ENCODE peak calls at places on chromosomes 6 and 20, in four cellular contexts. Z is cardiac fibroblast; F is IMR-90; H is CD4-positive, alpha-beta T cell. Q is an unnamed sample.

GRCh38 chr6:96162711-96163120 is 146.9 kb downstream of the FUT9 start:
- DNase-seq in Z (no peak), F (no peak), H (no peak), Q (no peak)

GRCh38 chr20:61560361-61560853 is 308.3 kb downstream of the CDH4 start:
- DNase-seq in Z (peak; percentile 31), F (peak; percentile 42), H (no peak), Q (no peak)

GRCh38 chr6:5175195-5175594 is 85.6 kb downstream of the LYRM4 start:
- DNase-seq in Z (peak; percentile 32), F (no peak), H (no peak), Q (peak; percentile 57)

GRCh38 chr6:161434921-161435411 is 161.1 kb upstream of the AGPAT4 start:
- DNase-seq in Z (peak; percentile 97), F (peak; percentile 95), H (no peak), Q (no peak)

GRCh38 chr6:107668826-107669474 is 155.2 kb downstream of the SCML4 start:
- DNase-seq in Z (no peak), F (no peak), H (no peak), Q (no peak)

GRCh38 chr20:25291432-25292133 is 43.7 kb downstream of the PYGB start:
- DNase-seq in Z (no peak), F (no peak), H (no peak), Q (no peak)

GRCh38 chr20:38450412-38450975 is 15.4 kb upstream of the SNHG17 start:
- DNase-seq in Z (peak; percentile 89), F (peak; percentile 49), H (no peak), Q (no peak)

GRCh38 chr6:167665698-167666380 is 160.9 kb upstream of the AFDN start:
- DNase-seq in Z (no peak), F (no peak), H (no peak), Q (no peak)

GRCh38 chr6:55925292-55925691 is 49.9 kb upstream of the BMP5 start:
- DNase-seq in Z (peak; percentile 94), F (peak; percentile 94), H (no peak), Q (no peak)

GRCh38 chr6:14721103-14721758 is 524.6 kb upstream of the JARID2 start:
- DNase-seq in Z (peak; percentile 44), F (peak; percentile 49), H (no peak), Q (no peak)

GRCh38 chr6:27188885-27189418 is 58.5 kb upstream of the PRSS16 start:
- DNase-seq in Z (peak; percentile 88), F (peak; percentile 83), H (no peak), Q (peak; percentile 46)
- TF ChIP-seq CTCF in Z (peak; percentile 69), F (peak; percentile 78), H (peak; percentile 85), Q (peak; percentile 81)

GRCh38 chr6:89287351-89288028 is 27.6 kb downstream of the GABRR2 start:
- DNase-seq in Z (no peak), F (no peak), H (no peak), Q (no peak)

GRCh38 chr6:89290401-89291155 is 24.5 kb downstream of the GABRR2 start:
- DNase-seq in Z (no peak), F (no peak), H (no peak), Q (no peak)

GRCh38 chr6:89289710-89290109 is 25.4 kb downstream of the GABRR2 start:
- DNase-seq in Z (no peak), F (no peak), H (no peak), Q (no peak)

GRCh38 chr6:89295981-89296380 is 19.1 kb downstream of the GABRR2 start:
- DNase-seq in Z (no peak), F (no peak), H (no peak), Q (no peak)

GRCh38 chr6:89291256-89291819 is 23.8 kb downstream of the GABRR2 start:
- DNase-seq in Z (no peak), F (no peak), H (no peak), Q (no peak)
- TF ChIP-seq CTCF in Z (no peak), F (no peak), H (no peak), Q (no peak)

DNA sequence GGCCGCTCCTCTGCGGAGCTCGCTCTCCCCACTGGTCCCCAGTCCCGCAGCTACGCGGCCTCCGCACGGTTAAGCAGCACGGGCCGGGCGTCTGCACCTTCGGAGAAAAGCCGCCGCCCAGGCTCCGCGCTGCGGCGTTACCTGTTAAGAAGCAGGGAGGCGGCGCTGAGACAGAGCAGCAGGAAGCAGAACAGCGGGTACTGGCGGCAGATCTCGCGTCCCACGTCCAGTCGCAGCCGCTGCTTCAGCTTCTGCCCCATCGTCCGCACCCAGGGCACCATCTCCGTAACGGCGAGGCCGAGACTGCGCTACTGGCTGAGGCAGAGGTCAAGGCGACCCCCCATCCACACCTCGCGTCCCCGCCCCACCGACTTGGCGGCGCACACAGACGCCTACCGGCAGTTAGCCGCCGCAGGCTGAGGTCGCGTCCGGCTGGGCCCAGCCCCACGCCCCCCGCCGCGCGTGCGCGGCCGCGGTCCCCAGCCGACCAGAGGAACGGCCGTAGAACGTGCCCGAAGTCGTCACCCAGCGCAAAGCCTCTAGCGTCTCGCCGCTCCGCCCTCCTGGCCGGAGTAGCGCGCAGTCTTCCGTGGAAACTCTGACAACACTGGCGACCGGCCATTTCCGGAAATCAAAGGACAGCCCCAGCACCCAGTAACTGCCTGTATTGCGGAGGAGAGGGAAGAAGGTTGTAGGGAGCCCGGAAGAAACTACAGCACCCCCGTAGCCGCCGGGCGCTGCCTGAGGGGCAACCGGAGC is at the start of gene SNX14:
- DNase-seq in Z (peak; percentile 96), F (peak; percentile 94), H (peak; percentile 59), Q (peak; percentile 90)
- TF ChIP-seq CTCF in Z (no peak), F (peak; percentile 10), H (no peak), Q (no peak)

DNA sequence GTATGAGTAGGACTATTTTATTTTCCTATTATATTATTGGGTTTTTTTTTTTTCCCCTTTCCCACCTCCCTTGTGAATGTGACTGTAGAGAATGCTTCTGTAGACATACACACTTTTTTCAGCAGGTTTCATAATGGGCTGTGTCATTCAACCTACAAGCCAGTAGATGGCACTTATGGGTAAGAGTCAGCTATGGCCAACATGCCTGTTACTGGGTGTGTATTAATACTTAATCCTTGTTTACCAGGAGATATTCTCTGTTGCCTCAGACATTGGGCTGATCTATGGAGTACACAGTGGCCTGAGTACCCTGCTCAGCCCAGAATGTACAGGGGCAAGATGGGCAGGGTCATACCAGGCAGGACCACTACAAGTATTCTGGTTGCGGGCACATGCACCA is 382.5 kb downstream of the EPHA7 start:
- DNase-seq in Z (peak; percentile 12), F (peak; percentile 1), H (no peak), Q (no peak)
- TF ChIP-seq CTCF in Z (peak; percentile 28), F (peak; percentile 13), H (no peak), Q (peak; percentile 29)

GRCh38 chr6:118718903-118719302 is 67.5 kb upstream of the CEP85L start:
- DNase-seq in Z (no peak), F (no peak), H (no peak), Q (no peak)

GRCh38 chr6:118722820-118723526 is 71.6 kb upstream of the CEP85L start:
- DNase-seq in Z (peak; percentile 25), F (peak; percentile 26), H (no peak), Q (no peak)

GRCh38 chr6:118720125-118720473 is 68.7 kb upstream of the CEP85L start:
- DNase-seq in Z (no peak), F (no peak), H (no peak), Q (no peak)

GRCh38 chr6:118717106-118717505 is 65.7 kb upstream of the CEP85L start:
- DNase-seq in Z (no peak), F (no peak), H (no peak), Q (no peak)

DNA sequence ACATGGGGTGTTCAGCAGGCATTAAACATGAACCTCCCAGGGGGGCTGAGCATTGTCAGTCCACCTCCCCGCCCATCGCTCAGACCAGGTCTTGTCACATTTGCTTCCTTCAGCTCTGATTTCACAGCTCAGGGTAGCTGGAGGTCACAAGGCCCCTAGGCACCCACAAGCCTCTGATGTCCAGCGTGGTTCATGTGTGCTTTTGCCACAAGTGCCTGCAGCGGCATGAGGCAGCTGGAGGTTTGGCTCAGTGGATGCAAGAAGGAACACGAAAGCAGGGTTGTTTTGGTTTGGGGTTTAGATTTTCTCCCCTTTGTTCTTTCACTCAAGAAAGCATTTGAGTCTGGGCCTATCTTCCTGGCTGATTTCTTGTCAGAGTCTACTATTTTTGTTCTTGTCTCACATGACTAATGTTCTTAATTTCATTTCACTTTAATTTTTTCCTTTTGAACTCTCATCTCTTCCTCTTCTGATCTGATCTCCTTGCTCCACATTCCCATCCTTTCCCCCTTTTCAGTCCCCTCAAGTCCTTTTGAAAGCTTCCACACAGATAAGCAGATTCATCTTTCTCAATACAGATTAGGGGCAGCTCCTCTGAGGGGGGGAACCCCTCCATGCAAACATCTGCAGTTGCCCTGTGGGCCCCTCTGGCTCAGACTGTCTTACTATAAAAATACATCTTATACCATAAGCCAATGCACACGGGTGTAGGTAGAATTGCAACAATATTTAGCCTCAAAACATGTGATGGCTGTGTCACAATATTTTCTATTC is 68.1 kb upstream of the CEP85L start:
- DNase-seq in Z (no peak), F (no peak), H (no peak), Q (no peak)
- TF ChIP-seq CTCF in Z (no peak), F (no peak), H (no peak), Q (no peak)

GRCh38 chr6:30670760-30671527 is 1.9 kb downstream of the DHX16 start:
- DNase-seq in Z (no peak), F (no peak), H (no peak), Q (no peak)
- TF ChIP-seq CTCF in Z (peak; percentile 36), F (peak; percentile 17), H (no peak), Q (no peak)

GRCh38 chr6:52691718-52692117 is 20.8 kb downstream of the TMEM14A start:
- DNase-seq in Z (no peak), F (peak; percentile 5), H (no peak), Q (no peak)
- TF ChIP-seq CTCF in Z (no peak), F (peak; percentile 1), H (no peak), Q (no peak)

GRCh38 chr20:41213150-41213820 is 75.9 kb downstream of the PLCG1 start:
- DNase-seq in Z (no peak), F (peak; percentile 48), H (no peak), Q (no peak)
- TF ChIP-seq CTCF in Z (no peak), F (no peak), H (no peak), Q (no peak)